ENCODE peak calls at places on chromosomes 2 and 18, in seven cellular contexts. W is lower leg skin, U is lower lobe of right lung, G is mammary epithelial cell, T is fibroblast of the aortic adventitia, Y is keratinocyte, E is mucosa of descending colon. I is an unnamed sample.

GRCh38 chr18:46324556-46324955 is 220.4 kb downstream of the HAUS1 start:
- DNase-seq in W (no peak), U (no peak), G (peak; percentile 69), T (peak; percentile 76), Y (peak; percentile 44), E (no peak), I (peak; percentile 83)

GRCh38 chr2:240203842-240204270 is 63.4 kb upstream of the OTOS start:
- DNase-seq in W (no peak), U (no peak), G (no peak), T (no peak), Y (no peak), E (no peak), I (no peak)

GRCh38 chr2:146240376-146240775 is 1604.5 kb upstream of the ACVR2A start:
- DNase-seq in W (no peak), U (no peak), G (no peak), T (peak; percentile 15), Y (no peak), E (peak; percentile 19), I (peak; percentile 12)

GRCh38 chr18:57959278-57959677 is 84.7 kb upstream of the NEDD4L start:
- DNase-seq in W (no peak), U (peak; percentile 57), G (peak; percentile 72), T (peak; percentile 36), Y (no peak), E (peak; percentile 73), I (peak; percentile 91)

GRCh38 chr2:239398536-239398935 is 2.3 kb downstream of the HDAC4 start:
- DNase-seq in W (no peak), U (no peak), G (no peak), T (no peak), Y (no peak), E (no peak), I (no peak)

GRCh38 chr2:26897807-26898479 is 50.0 kb downstream of the DPYSL5 start:
- DNase-seq in W (no peak), U (no peak), G (no peak), T (no peak), Y (no peak), E (no peak), I (no peak)

GRCh38 chr18:61870151-61870550 is 22.7 kb downstream of the RNF152 start:
- DNase-seq in W (no peak), U (no peak), G (no peak), T (no peak), Y (no peak), E (peak; percentile 18), I (no peak)

GRCh38 chr2:152646775-152647174 is 70.5 kb downstream of the PRPF40A start:
- DNase-seq in W (no peak), U (no peak), G (peak; percentile 87), T (peak; percentile 77), Y (peak; percentile 66), E (no peak), I (peak; percentile 92)

GRCh38 chr18:71784777-71785176 is 759.4 kb downstream of the CBLN2 start:
- DNase-seq in W (no peak), U (no peak), G (no peak), T (peak; percentile 29), Y (no peak), E (peak; percentile 13), I (peak; percentile 20)

GRCh38 chr2:168241208-168241607 is 6.2 kb downstream of the STK39 start:
- DNase-seq in W (peak; percentile 34), U (no peak), G (peak; percentile 63), T (no peak), Y (peak; percentile 5), E (no peak), I (peak; percentile 60)

GRCh38 chr2:66771359-66771978 is 336.5 kb downstream of the MEIS1 start:
- DNase-seq in W (no peak), U (no peak), G (peak; percentile 5), T (peak; percentile 34), Y (no peak), E (no peak), I (peak; percentile 26)

GRCh38 chr2:129144082-129144791 is 825.6 kb upstream of the HS6ST1 start:
- DNase-seq in W (no peak), U (no peak), G (no peak), T (no peak), Y (no peak), E (no peak), I (no peak)

GRCh38 chr2:68714866-68715265 is 19.7 kb upstream of the ARHGAP25 start:
- DNase-seq in W (peak; percentile 59), U (peak; percentile 85), G (no peak), T (no peak), Y (no peak), E (peak; percentile 62), I (peak; percentile 41)

GRCh38 chr2:67267238-67267637 is 129.9 kb upstream of the ETAA1 start:
- DNase-seq in W (no peak), U (no peak), G (no peak), T (no peak), Y (no peak), E (no peak), I (no peak)

GRCh38 chr2:44713170-44713569 is 228.3 kb upstream of the SIX3 start:
- DNase-seq in W (no peak), U (no peak), G (peak; percentile 8), T (no peak), Y (no peak), E (peak; percentile 7), I (no peak)

GRCh38 chr2:53087282-53087882 is 680.2 kb upstream of the CHAC2 start:
- DNase-seq in W (no peak), U (no peak), G (peak; percentile 67), T (peak; percentile 60), Y (peak; percentile 19), E (no peak), I (peak; percentile 76)

GRCh38 chr2:136246086-136246669 is 128.2 kb upstream of the CXCR4 start:
- DNase-seq in W (no peak), U (peak; percentile 79), G (no peak), T (peak; percentile 66), Y (no peak), E (peak; percentile 50), I (peak; percentile 35)

GRCh38 chr2:37569131-37569530 is 102.3 kb downstream of the CDC42EP3 start:
- DNase-seq in W (no peak), U (no peak), G (no peak), T (no peak), Y (no peak), E (no peak), I (no peak)

GRCh38 chr18:63264871-63265270 is 54.7 kb downstream of the BCL2 start:
- DNase-seq in W (no peak), U (peak; percentile 78), G (no peak), T (no peak), Y (no peak), E (no peak), I (no peak)

GRCh38 chr2:60324536-60324935 is 228.9 kb downstream of the BCL11A start:
- DNase-seq in W (no peak), U (no peak), G (no peak), T (no peak), Y (no peak), E (no peak), I (no peak)

GRCh38 chr2:158502984-158503383 is 46.2 kb downstream of the PKP4 start:
- DNase-seq in W (no peak), U (no peak), G (no peak), T (peak; percentile 96), Y (no peak), E (no peak), I (no peak)

GRCh38 chr2:224843141-224843540 is 127.0 kb upstream of the CCDC195 start:
- DNase-seq in W (no peak), U (no peak), G (peak; percentile 66), T (peak; percentile 6), Y (no peak), E (no peak), I (peak; percentile 60)

GRCh38 chr18:13570216-13570615 is 156.1 kb downstream of the FAM210A start:
- DNase-seq in W (no peak), U (no peak), G (no peak), T (no peak), Y (no peak), E (no peak), I (no peak)

GRCh38 chr2:17583646-17584045 is 43.1 kb downstream of the VSNL1 start:
- DNase-seq in W (no peak), U (no peak), G (peak; percentile 53), T (peak; percentile 21), Y (no peak), E (no peak), I (peak; percentile 57)

GRCh38 chr2:195587966-195588365 is 69.1 kb upstream of the SLC39A10 start:
- DNase-seq in W (no peak), U (no peak), G (no peak), T (no peak), Y (no peak), E (no peak), I (no peak)
- H3K4me3 ChIP-seq in W (no peak overlapping the region), U (no peak overlapping the region), G (no peak overlapping the region), T (no peak overlapping the region), Y (no peak overlapping the region), E (no peak overlapping the region), I (no peak overlapping the region)

GRCh38 chr18:65477450-65477849 is 273.4 kb upstream of the CDH7 start:
- DNase-seq in W (no peak), U (no peak), G (no peak), T (no peak), Y (no peak), E (no peak), I (no peak)
- TF ChIP-seq CTCF in W (no peak), U (no peak), G (no peak), T (no peak), Y (no peak), E (no peak), I (no peak)

GRCh38 chr2:204544961-204545860 is at the start of gene PARD3B:
- DNase-seq in W (peak; percentile 27), U (peak; percentile 76), G (peak; percentile 57), T (peak; percentile 51), Y (no peak), E (peak; percentile 69), I (peak; percentile 65)
- H3K4me3 ChIP-seq in W (peak within 1 kb of the TSS; percentile 85), U (peak within 1 kb of the TSS; percentile 81), G (peak within 1 kb of the TSS; percentile 69), T (peak within 1 kb of the TSS; percentile 81), Y (peak within 1 kb of the TSS; percentile 66), E (peak within 1 kb of the TSS; percentile 72), I (peak within 1 kb of the TSS; percentile 49)

DNA sequence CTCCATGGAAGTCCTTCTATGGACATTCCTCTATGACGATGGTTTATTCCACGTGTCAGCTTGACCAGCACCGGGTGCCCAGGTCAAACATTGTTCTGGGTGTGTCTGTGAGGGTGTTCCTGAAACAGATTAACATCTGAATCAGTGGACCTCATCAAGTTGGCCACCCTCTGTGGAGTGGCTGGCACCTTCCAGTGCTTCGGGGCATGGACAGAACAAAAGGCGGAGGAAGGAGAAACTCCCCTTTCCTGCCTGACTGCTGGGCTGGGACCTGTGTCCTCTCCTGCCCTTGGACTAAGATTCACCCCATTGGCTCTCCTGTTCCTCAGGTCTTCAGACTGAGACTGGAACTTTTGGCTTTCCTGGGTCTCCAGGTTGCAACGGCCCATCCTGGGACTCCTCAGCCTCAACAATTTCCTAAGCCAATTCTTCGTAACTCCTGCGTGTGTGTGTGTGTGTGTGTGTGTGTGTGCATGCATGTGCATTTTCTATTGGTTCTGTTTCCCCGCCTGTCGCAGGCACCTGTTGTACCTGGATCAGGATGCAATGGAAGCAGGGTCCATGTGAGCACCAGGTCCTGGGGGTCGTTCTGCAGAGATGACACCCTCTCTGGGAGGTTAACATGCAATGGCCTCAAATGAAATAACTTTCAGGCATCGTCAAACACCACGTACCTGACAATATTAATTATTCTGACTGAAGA is 357.2 kb upstream of the SALL3 start:
- DNase-seq in W (no peak), U (no peak), G (no peak), T (no peak), Y (no peak), E (no peak), I (no peak)
- TF ChIP-seq CTCF in W (no peak), U (no peak), G (no peak), T (no peak), Y (no peak), E (no peak), I (no peak)

GRCh38 chr2:85666016-85666415 is 2.0 kb downstream of the SFTPB start:
- DNase-seq in W (no peak), U (no peak), G (no peak), T (no peak), Y (no peak), E (no peak), I (no peak)
- H3K4me3 ChIP-seq in W (no peak overlapping the region), U (peak overlapping the region; percentile 54), G (no peak overlapping the region), T (no peak overlapping the region), Y (no peak overlapping the region), E (no peak overlapping the region), I (no peak overlapping the region)

I was measured in epithelial cell of esophagus.